ENCODE peak calls at places on chromosomes 12 and 14, in ten cellular contexts. P, Y, C, W, R, N, F, I, Z and S are unnamed samples.

GRCh38 chr12:66375560-66375959 is 73.3 kb downstream of the HELB start:
- DNase-seq in P (no peak), Y (no peak), C (no peak), W (no peak), R (no peak), N (no peak), F (no peak), I (no peak), Z (no peak), S (no peak)

GRCh38 chr12:25733541-25733940 is 180.5 kb upstream of the LMNTD1 start:
- DNase-seq in P (no peak), Y (no peak), C (no peak), W (no peak), R (no peak), N (no peak), F (no peak), I (no peak), Z (no peak), S (no peak)

GRCh38 chr12:14213542-14213941 is 151.9 kb upstream of the ATF7IP start:
- DNase-seq in P (no peak), Y (no peak), C (no peak), W (no peak), R (no peak), N (no peak), F (no peak), I (no peak), Z (no peak), S (no peak)

GRCh38 chr12:66539451-66539850 is 139.4 kb downstream of the GRIP1 start:
- DNase-seq in P (no peak), Y (no peak), C (no peak), W (no peak), R (no peak), N (no peak), F (no peak), I (no peak), Z (no peak), S (no peak)

GRCh38 chr14:105061428-105062047 is 3.7 kb downstream of the GPR132 start:
- DNase-seq in P (no peak), Y (no peak), C (no peak), W (no peak), R (no peak), N (no peak), F (no peak), I (no peak), Z (no peak), S (no peak)

GRCh38 chr12:54020587-54020969 is 7.7 kb upstream of the HOXC6 start:
- DNase-seq in P (no peak), Y (no peak), C (no peak), W (no peak), R (no peak), N (no peak), F (no peak), I (no peak), Z (no peak), S (no peak)

GRCh38 chr14:82905762-82906161 is 1372.1 kb upstream of the SEL1L start:
- DNase-seq in P (no peak), Y (no peak), C (no peak), W (no peak), R (peak), N (no peak), F (no peak), I (no peak), Z (no peak), S (no peak)

GRCh38 chr12:19373569-19373968 is 65.7 kb upstream of the AEBP2 start:
- DNase-seq in P (peak), Y (no peak), C (no peak), W (no peak), R (no peak), N (peak), F (no peak), I (no peak), Z (no peak), S (no peak)

GRCh38 chr12:50192908-50193307 is 25.7 kb upstream of the CERS5 start:
- DNase-seq in P (no peak), Y (no peak), C (no peak), W (no peak), R (no peak), N (no peak), F (peak), I (no peak), Z (no peak), S (no peak)

GRCh38 chr12:56801661-56802622 is 38.8 kb downstream of the HSD17B6 start:
- DNase-seq in P (no peak), Y (no peak), C (no peak), W (peak), R (no peak), N (no peak), F (no peak), I (no peak), Z (no peak), S (no peak)

GRCh38 chr12:77058740-77059139 is 6.6 kb downstream of the E2F7 start:
- DNase-seq in P (no peak), Y (no peak), C (no peak), W (no peak), R (no peak), N (no peak), F (peak), I (no peak), Z (no peak), S (no peak)

GRCh38 chr12:65681226-65681625 is 143.1 kb upstream of the HMGA2 start:
- DNase-seq in P (no peak), Y (no peak), C (no peak), W (no peak), R (no peak), N (no peak), F (no peak), I (no peak), Z (no peak), S (no peak)

GRCh38 chr12:63882844-63883243 is 38.3 kb downstream of the SRGAP1 start:
- DNase-seq in P (no peak), Y (peak), C (peak), W (no peak), R (peak), N (no peak), F (no peak), I (no peak), Z (peak), S (no peak)

GRCh38 chr14:98822917-98823316 is 449.1 kb downstream of the BCL11B start:
- DNase-seq in P (no peak), Y (no peak), C (no peak), W (no peak), R (no peak), N (peak), F (no peak), I (no peak), Z (no peak), S (no peak)

GRCh38 chr12:122062832-122063690 is 15.5 kb upstream of the MLXIP start:
- DNase-seq in P (no peak), Y (peak), C (no peak), W (peak), R (no peak), N (peak), F (peak), I (peak), Z (peak), S (peak)

GRCh38 chr12:2691001-2691339 is 103.8 kb upstream of the FKBP4 start:
- DNase-seq in P (no peak), Y (no peak), C (peak), W (no peak), R (peak), N (no peak), F (peak), I (no peak), Z (peak), S (no peak)

GRCh38 chr12:114981036-114981435 is 297.1 kb upstream of the TBX3 start:
- DNase-seq in P (peak), Y (no peak), C (no peak), W (no peak), R (no peak), N (no peak), F (no peak), I (no peak), Z (no peak), S (no peak)

GRCh38 chr12:117867348-117867747 is 101.4 kb downstream of the KSR2 start:
- DNase-seq in P (no peak), Y (no peak), C (no peak), W (no peak), R (no peak), N (no peak), F (no peak), I (no peak), Z (no peak), S (no peak)

GRCh38 chr14:54278087-54278486 is 118.7 kb upstream of the CDKN3 start:
- DNase-seq in P (no peak), Y (no peak), C (no peak), W (no peak), R (no peak), N (no peak), F (no peak), I (no peak), Z (no peak), S (no peak)